ENCODE peak calls at places on chromosomes 13 and 19, in six cellular contexts. V, P, A, U, Q and N are unnamed samples. For H3K27me3, the result is how much of the 10 kb centered on the place peaks cover.

GRCh38 chr19:18469245-18470107 is 31.5 kb upstream of the ISYNA1 start:
- DNase-seq in V (peak), P (peak), A (peak), U (peak), Q (no peak), N (no peak)

GRCh38 chr13:111282425-111282824 is 38.0 kb upstream of the TEX29 start:
- DNase-seq in V (no peak), P (no peak), A (no peak), U (no peak), Q (no peak), N (no peak)

GRCh38 chr19:3710265-3710812 is 2.2 kb downstream of the TJP3 start:
- DNase-seq in V (peak), P (peak), A (peak), U (peak), Q (peak), N (no peak)

GRCh38 chr13:73385848-73386247 is 327.0 kb downstream of the KLF5 start:
- DNase-seq in V (no peak), P (no peak), A (no peak), U (no peak), Q (no peak), N (no peak)

GRCh38 chr13:79988573-79988972 is 352.4 kb downstream of the SPRY2 start:
- DNase-seq in V (no peak), P (peak), A (peak), U (no peak), Q (no peak), N (no peak)

GRCh38 chr19:13827656-13828055 is 32.4 kb downstream of the ZSWIM4 start:
- DNase-seq in V (no peak), P (no peak), A (no peak), U (no peak), Q (no peak), N (no peak)

GRCh38 chr19:3314962-3315675 is 51.3 kb upstream of the NFIC start:
- DNase-seq in V (no peak), P (no peak), A (no peak), U (peak), Q (no peak), N (no peak)

GRCh38 chr19:10109528-10109927 is 2.0 kb upstream of the P2RY11 start:
- DNase-seq in V (no peak), P (no peak), A (no peak), U (no peak), Q (no peak), N (no peak)

GRCh38 chr13:109729031-109729870 is 57.1 kb downstream of the IRS2 start:
- DNase-seq in V (no peak), P (no peak), A (no peak), U (no peak), Q (no peak), N (no peak)

GRCh38 chr19:38562096-38562495 is 55.7 kb downstream of the MAP4K1 start:
- DNase-seq in V (no peak), P (no peak), A (no peak), U (no peak), Q (no peak), N (no peak)

GRCh38 chr19:8702350-8702749 is 3.8 kb upstream of the ACTL9 start:
- DNase-seq in V (no peak), P (no peak), A (no peak), U (no peak), Q (no peak), N (no peak)

GRCh38 chr13:85283408-85283807 is 515.8 kb downstream of the SLITRK6 start:
- DNase-seq in V (no peak), P (no peak), A (no peak), U (no peak), Q (no peak), N (no peak)

GRCh38 chr19:43300876-43301765 is 31.8 kb upstream of the PSG9 start:
- DNase-seq in V (no peak), P (no peak), A (no peak), U (no peak), Q (no peak), N (no peak)

GRCh38 chr19:47437500-47437899 is 18.2 kb upstream of the MEIS3 start:
- DNase-seq in V (no peak), P (no peak), A (no peak), U (no peak), Q (no peak), N (no peak)

GRCh38 chr13:31947105-31947504 is 84.5 kb upstream of the FRY start:
- DNase-seq in V (no peak), P (no peak), A (no peak), U (no peak), Q (no peak), N (no peak)

GRCh38 chr13:92806215-92806614 is 420.4 kb upstream of the GPC6 start:
- DNase-seq in V (no peak), P (no peak), A (no peak), U (no peak), Q (no peak), N (no peak)

GRCh38 chr19:18520848-18521691 is 800 bp downstream of the ELL start:
- DNase-seq in V (peak), P (peak), A (no peak), U (peak), Q (no peak), N (no peak)

GRCh38 chr19:50998061-50998460 is 3.3 kb downstream of the KLK8 start:
- DNase-seq in V (no peak), P (no peak), A (no peak), U (no peak), Q (no peak), N (no peak)

GRCh38 chr13:95217920-95218830 is 83.1 kb downstream of the ABCC4 start:
- DNase-seq in V (no peak), P (no peak), A (no peak), U (no peak), Q (no peak), N (no peak)

GRCh38 chr19:29705706-29706105 is 9.4 kb downstream of the C19orf12 start:
- DNase-seq in V (no peak), P (no peak), A (no peak), U (no peak), Q (no peak), N (no peak)

GRCh38 chr13:80338781-80339577 is 1.9 kb downstream of the SPRY2 start:
- DNase-seq in V (peak), P (peak), A (peak), U (peak), Q (peak), N (peak)

GRCh38 chr19:55146078-55146647 is 2.8 kb downstream of the TNNT1 start:
- DNase-seq in V (no peak), P (no peak), A (no peak), U (no peak), Q (no peak), N (no peak)

GRCh38 chr19:18883530-18884304 is 12.2 kb downstream of the CERS1 start:
- DNase-seq in V (no peak), P (no peak), A (no peak), U (no peak), Q (no peak), N (no peak)

GRCh38 chr13:96629331-96629730 is 364.9 kb downstream of the OXGR1 start:
- DNase-seq in V (no peak), P (no peak), A (no peak), U (no peak), Q (no peak), N (no peak)

GRCh38 chr13:110485604-110486003 is 75.9 kb downstream of the RAB20 start:
- DNase-seq in V (no peak), P (no peak), A (no peak), U (no peak), Q (no peak), N (no peak)

GRCh38 chr19:33064778-33065550 is at the start of gene RHPN2:
- DNase-seq in V (peak), P (peak), A (peak), U (peak), Q (no peak), N (no peak)

GRCh38 chr13:98988277-98988676 is 10.4 kb upstream of the DOCK9 start:
- DNase-seq in V (no peak), P (no peak), A (no peak), U (no peak), Q (no peak), N (no peak)

GRCh38 chr13:112255550-112256120 is 120.5 kb upstream of the SPACA7 start:
- DNase-seq in V (no peak), P (no peak), A (no peak), U (no peak), Q (no peak), N (no peak)

GRCh38 chr13:75547917-75548316 is 1.7 kb upstream of the UCHL3 start:
- DNase-seq in V (no peak), P (no peak), A (peak), U (no peak), Q (no peak), N (no peak)

GRCh38 chr13:39130298-39130697 is 92.0 kb downstream of the NHLRC3 start:
- DNase-seq in V (no peak), P (no peak), A (no peak), U (no peak), Q (no peak), N (no peak)

GRCh38 chr13:109998808-109999528 is 212.6 kb upstream of the IRS2 start:
- DNase-seq in V (no peak), P (no peak), A (peak), U (no peak), Q (no peak), N (no peak)

GRCh38 chr19:54335164-54335563 is 3.8 kb downstream of the LILRA4 start:
- DNase-seq in V (no peak), P (no peak), A (no peak), U (no peak), Q (no peak), N (no peak)

GRCh38 chr13:33276581-33276980 is 9.0 kb downstream of the STARD13 start:
- DNase-seq in V (no peak), P (no peak), A (no peak), U (no peak), Q (no peak), N (no peak)

GRCh38 chr13:91739751-91740150 is 341.3 kb downstream of the GPC5 start:
- DNase-seq in V (no peak), P (no peak), A (no peak), U (no peak), Q (no peak), N (no peak)

GRCh38 chr13:107881362-107881761 is 334.0 kb downstream of the LIG4 start:
- DNase-seq in V (no peak), P (no peak), A (peak), U (no peak), Q (no peak), N (no peak)

DNA sequence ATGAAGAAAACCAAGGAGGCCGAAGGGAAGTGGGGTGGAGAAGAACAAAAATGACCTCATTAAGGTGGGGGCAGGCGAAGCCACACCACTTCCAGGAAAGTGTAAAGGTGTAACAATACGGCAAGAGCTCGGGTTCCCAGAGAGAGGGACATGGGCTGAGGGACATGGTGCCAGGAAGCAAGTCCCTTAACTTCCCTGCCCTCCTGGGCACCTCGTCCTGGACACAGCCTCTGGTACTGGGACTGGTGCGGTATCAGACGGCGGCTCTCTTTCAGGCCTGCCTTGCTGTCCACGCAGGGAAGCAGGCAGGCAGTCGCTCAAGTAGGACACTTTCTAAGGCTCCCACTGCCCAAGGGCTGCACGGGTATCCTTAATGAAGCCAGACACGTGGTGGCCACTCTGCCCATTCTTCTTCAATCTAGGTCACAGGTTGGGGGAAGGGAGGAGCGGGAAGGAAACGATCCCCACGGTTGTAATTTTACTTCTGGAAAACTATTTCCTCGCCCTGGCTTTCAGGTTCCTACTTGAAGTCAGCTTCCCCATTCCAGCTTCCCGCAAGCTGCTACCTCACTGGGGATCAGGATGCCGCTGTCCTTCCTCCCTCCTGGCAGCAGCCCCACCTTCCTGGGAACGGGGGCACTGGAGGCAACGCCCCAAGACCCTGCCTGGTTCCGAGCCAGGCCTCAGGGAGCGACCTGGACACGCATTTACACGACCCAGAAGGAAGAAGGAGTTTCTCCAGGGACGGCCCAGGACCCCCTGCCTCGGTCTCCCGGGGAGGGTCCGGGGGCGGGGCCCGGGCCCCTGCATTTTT is 1.2 kb downstream of the AP3D1 start:
- DNase-seq in V (peak), P (no peak), A (peak), U (no peak), Q (peak), N (no peak)
- TF ChIP-seq POLR2A in V (no peak), P (no peak), A (no peak), U (no peak), Q (peak), N (no peak)

DNA sequence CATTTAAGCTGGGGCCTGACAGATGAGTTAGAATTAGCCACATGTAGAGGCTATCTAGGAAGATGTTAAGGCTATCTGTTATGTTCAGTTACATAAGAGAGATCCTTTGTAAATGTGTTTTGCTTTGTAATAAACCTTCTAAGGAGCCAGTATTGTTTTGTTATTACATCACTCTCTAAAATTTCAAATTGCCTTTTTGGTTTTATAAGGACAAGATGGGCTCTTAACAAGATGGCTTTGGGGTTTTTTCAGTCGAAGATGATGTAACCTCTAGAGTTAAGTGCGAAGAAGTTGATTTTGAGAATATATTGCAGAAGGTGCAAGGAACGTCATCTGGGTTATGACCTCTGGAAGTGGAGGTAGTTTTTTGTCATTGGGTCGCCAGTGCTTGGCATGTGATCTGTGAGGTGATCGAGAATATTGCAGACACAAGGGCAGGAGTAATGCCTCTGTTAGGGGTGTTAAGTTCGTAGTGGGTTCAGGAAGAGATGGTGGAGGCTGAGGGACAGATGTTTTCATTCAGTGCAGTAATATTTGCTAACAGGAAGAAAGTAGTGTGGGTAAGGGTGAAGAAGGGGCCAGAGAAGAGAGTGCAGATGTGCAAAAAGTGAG is 12.7 kb downstream of the LSM14A start:
- DNase-seq in V (no peak), P (no peak), A (no peak), U (no peak), Q (no peak), N (no peak)
- H3K27ac ChIP-seq in V (no peak), P (no peak), A (no peak), U (no peak), Q (no peak), N (no peak)

DNA sequence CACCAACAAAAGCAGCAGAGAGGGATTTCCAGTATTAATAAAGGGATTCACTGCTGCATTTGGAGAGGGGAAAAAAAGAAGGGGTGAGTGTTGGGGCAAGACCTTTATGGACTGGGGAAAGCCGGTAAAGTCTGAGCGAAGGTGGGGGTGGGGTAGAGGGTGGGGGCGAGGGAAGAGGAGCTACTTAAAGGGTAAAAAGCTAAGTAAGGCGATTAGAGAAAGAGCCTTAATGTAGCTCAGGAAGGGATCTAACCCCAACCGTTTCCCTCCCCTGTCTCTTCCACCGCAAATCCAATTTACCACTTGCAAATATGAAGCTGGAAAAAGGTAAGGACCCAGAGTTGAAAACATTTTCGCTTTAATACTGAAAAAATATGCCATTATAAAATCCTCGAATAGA is 4.4 kb downstream of the SLITRK1 start:
- DNase-seq in V (no peak), P (no peak), A (no peak), U (no peak), Q (no peak), N (no peak)
- H3K27me3 ChIP-seq in V (under half), P (half or more), A (under half), U (under half), Q (under half), N (under half)

DNA sequence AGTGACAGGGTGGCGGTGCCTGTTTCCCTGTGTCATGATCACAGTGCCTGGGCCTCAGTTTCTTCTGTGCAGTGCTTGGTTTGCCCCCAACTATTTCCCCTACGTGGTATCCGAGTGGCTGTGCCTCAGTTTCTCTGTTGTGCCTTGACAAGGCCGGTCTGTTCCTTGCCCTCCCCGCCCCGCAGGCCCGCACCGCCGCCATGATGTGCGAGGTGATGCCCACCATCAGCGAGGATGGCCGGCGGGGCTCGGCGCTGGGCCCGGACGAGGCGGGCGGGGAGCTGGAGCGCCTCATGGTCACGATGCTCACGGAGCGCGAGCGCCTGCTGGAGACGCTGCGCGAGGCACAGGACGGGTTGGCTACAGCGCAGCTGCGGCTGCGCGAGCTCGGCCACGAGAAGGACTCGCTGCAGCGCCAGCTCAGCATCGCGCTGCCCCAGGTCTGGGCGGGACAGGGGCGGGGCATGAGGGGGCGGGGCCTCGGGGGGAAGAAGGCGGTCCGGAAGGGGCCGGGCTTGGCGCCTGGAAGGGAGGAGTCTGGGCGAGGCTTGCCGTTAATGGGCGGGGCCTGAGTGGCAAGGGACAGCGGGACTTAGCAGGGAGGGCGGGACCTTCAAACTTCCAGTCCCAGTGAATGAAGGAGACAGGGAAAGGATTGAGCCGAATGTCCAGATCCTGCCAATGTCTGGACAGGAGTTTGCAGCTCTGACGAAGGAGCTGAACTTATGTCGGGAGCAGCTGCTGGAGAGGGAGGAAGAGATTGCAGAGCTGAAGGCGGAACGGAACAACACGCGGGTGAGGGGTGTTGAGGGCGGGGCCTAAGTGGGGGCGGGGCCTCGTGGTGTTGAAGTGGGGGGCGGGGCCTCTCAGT is 8.6 kb downstream of the PPFIA3 start:
- DNase-seq in V (peak), P (peak), A (peak), U (peak), Q (peak), N (peak)
- TF ChIP-seq POLR2A in V (no peak), P (no peak), A (no peak), U (no peak), Q (no peak), N (peak)

GRCh38 chr19:28312269-28312668 is 900.7 kb downstream of the UQCRFS1 start:
- DNase-seq in V (no peak), P (no peak), A (no peak), U (no peak), Q (no peak), N (no peak)
- H3K27ac ChIP-seq in V (no peak), P (no peak), A (no peak), U (no peak), Q (no peak), N (no peak)

DNA sequence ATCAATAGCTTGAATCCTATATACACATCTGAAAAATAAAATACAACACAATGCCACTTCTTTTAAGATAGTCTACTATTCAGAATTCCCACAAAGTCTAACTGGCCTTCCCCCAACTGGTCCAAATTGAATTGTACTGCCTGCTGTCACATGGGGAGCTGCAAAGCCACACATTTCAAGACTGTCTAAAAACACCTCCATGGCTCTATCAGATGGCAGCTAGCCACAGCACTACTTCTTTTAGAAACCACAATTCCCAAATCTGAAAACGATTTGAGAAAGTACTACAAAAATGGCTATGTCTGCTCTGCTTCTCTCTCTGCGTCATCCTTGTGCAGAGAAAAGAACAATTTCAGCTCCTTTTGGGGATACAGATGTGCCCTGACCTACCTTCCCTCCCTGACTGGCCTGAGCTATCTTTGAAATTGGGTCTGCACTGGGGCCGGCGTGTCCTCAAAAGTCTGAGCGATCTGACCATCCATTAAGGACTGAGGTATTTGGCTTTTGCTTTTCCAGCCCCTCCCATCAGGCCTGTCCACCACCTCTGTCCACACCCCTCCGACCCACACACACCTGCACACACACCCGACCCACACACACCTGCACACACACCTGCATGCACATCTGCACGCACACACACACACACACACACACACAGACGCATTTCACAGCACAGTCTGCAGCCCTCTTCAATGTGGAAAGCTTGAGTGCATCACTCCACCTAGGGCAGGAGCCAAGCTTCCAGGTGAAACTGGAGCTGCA is 68.6 kb upstream of the IPO5 start:
- DNase-seq in V (no peak), P (no peak), A (no peak), U (no peak), Q (no peak), N (no peak)
- H3K27me3 ChIP-seq in V (under half), P (under half), A (under half), U (under half), Q (under half), N (under half)

GRCh38 chr19:5891572-5891937 is 12.0 kb downstream of the NDUFA11 start:
- DNase-seq in V (no peak), P (no peak), A (no peak), U (no peak), Q (no peak), N (no peak)
- TF ChIP-seq POLR2A in V (no peak), P (no peak), A (no peak), U (no peak), Q (no peak), N (no peak)

GRCh38 chr19:7482584-7483439 is 6.0 kb downstream of the PEX11G start:
- DNase-seq in V (no peak), P (no peak), A (no peak), U (peak), Q (no peak), N (no peak)
- H3K27ac ChIP-seq in V (peak), P (no peak), A (no peak), U (no peak), Q (no peak), N (no peak)